ENCODE peak calls at places on chromosomes 6 and 20, in four cellular contexts. T is H1, S is body of pancreas, X is esophagus squamous epithelium. V is an unnamed sample.
A peak's percentile ranks its signal among the peaks of the same experiment; 100 is the strongest.

GRCh38 chr20:38973546-38974120 is 11.5 kb downstream of the DHX35 start:
- DNase-seq in S (peak; percentile 27), X (no peak), T (no peak), V (no peak)

GRCh38 chr6:72683797-72684196 is 61.9 kb downstream of the KCNQ5 start:
- DNase-seq in X (no peak), S (no peak), T (no peak), V (no peak)

GRCh38 chr20:48791014-48791413 is 36.8 kb downstream of the PREX1 start:
- DNase-seq in X (no peak), S (peak; percentile 56), T (no peak), V (peak; percentile 23)

GRCh38 chr6:30087876-30088275 is 12.3 kb upstream of the RNF39 start:
- DNase-seq in S (no peak), T (no peak), X (no peak), V (no peak)

GRCh38 chr6:285030-285771 is 7.1 kb upstream of the DUSP22 start:
- DNase-seq in X (no peak), T (no peak), S (no peak), V (no peak)

GRCh38 chr6:169162968-169163903 is 90.4 kb downstream of the THBS2 start:
- DNase-seq in T (no peak), S (no peak), X (no peak), V (no peak)

GRCh38 chr6:145569140-145569539 is 166.2 kb downstream of the EPM2A start:
- DNase-seq in T (no peak), X (no peak), S (no peak), V (no peak)

GRCh38 chr6:6699741-6700367 is 111.3 kb downstream of the LY86 start:
- DNase-seq in X (no peak), T (no peak), S (peak; percentile 84), V (peak; percentile 95)

GRCh38 chr6:135209803-135210202 is 28.7 kb downstream of the MYB start:
- DNase-seq in T (no peak), S (peak; percentile 11), X (no peak), V (no peak)

GRCh38 chr20:15675813-15676484 is 897.3 kb downstream of the KIF16B start:
- DNase-seq in T (no peak), S (no peak), X (no peak), V (no peak)

GRCh38 chr6:24883618-24884017 is 52.1 kb downstream of the RIPOR2 start:
- DNase-seq in T (no peak), X (no peak), S (no peak), V (no peak)

GRCh38 chr6:148747493-148748160 is 797 bp downstream of the UST start:
- DNase-seq in X (no peak), T (peak; percentile 84), S (peak; percentile 44), V (no peak)

GRCh38 chr20:58788896-58789295 is 61.8 kb downstream of the GNAS-AS1 start:
- DNase-seq in X (no peak), T (no peak), S (no peak), V (no peak)

GRCh38 chr6:138455746-138456392 is 43.4 kb downstream of the NHSL1 start:
- DNase-seq in S (peak; percentile 46), X (no peak), T (no peak), V (no peak)

GRCh38 chr6:44058617-44059358 is 68.5 kb downstream of the MRPL14 start:
- DNase-seq in S (peak; percentile 87), T (no peak), X (no peak), V (no peak)

GRCh38 chr6:62102387-62102786 is 183.6 kb downstream of the KHDRBS2 start:
- DNase-seq in X (no peak), S (no peak), T (no peak), V (no peak)

GRCh38 chr6:3776881-3777507 is 25.5 kb upstream of the PXDC1 start:
- DNase-seq in X (no peak), T (no peak), S (no peak), V (peak; percentile 21)

GRCh38 chr6:98295776-98296175 is 538.6 kb upstream of the POU3F2 start:
- DNase-seq in X (no peak), T (no peak), S (no peak), V (no peak)

GRCh38 chr6:75819776-75820487 is 70.9 kb downstream of the MYO6 start:
- DNase-seq in X (no peak), T (no peak), S (no peak), V (no peak)

GRCh38 chr20:49480236-49480635 is 2.2 kb downstream of the KCNB1 start:
- DNase-seq in S (no peak), T (no peak), X (no peak), V (no peak)

GRCh38 chr6:18360188-18360587 is 27.0 kb upstream of the RNF144B start:
- DNase-seq in X (no peak), S (no peak), T (no peak), V (no peak)

GRCh38 chr6:4728436-4728769 is 47.8 kb upstream of the CDYL start:
- DNase-seq in T (no peak), X (no peak), S (no peak), V (peak; percentile 54)

GRCh38 chr6:8237668-8238067 is 135.3 kb upstream of the EEF1E1 start:
- DNase-seq in X (no peak), T (no peak), S (no peak), V (no peak)

GRCh38 chr6:125220712-125221111 is 67.1 kb downstream of the TPD52L1 start:
- DNase-seq in S (peak; percentile 21), X (no peak), T (no peak), V (no peak)

GRCh38 chr6:1348675-1349074 is 36.8 kb downstream of the FOXQ1 start:
- DNase-seq in T (no peak), X (no peak), S (peak; percentile 16), V (no peak)

GRCh38 chr6:7052441-7052936 is 55.3 kb upstream of the RREB1 start:
- DNase-seq in T (peak; percentile 69), S (peak; percentile 75), X (no peak), V (peak; percentile 47)

DNA sequence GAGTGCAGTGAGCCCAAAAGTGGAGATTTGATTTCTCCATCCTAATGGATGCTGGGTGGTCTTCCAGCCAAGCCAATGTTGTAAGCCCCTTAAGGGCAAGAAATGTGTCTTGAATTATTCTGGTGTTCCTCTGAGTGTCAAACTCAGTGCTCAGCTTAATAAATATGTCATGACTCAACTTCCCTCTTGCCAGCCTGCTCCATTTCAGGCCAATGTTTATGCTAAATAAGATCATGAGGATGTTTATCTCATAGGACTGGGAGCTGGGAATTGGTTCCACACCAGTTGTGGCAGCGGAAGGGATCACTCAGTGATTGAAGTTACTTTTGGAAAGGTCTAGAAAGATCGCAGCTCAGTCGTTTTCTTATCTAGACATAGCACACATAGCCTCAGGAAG is 90.4 kb upstream of the ISM1 start:
- DNase-seq in S (no peak), X (no peak), T (no peak), V (no peak)
- TF ChIP-seq POLR2A in S (no peak), X (no peak), T (no peak), V (no peak)

DNA sequence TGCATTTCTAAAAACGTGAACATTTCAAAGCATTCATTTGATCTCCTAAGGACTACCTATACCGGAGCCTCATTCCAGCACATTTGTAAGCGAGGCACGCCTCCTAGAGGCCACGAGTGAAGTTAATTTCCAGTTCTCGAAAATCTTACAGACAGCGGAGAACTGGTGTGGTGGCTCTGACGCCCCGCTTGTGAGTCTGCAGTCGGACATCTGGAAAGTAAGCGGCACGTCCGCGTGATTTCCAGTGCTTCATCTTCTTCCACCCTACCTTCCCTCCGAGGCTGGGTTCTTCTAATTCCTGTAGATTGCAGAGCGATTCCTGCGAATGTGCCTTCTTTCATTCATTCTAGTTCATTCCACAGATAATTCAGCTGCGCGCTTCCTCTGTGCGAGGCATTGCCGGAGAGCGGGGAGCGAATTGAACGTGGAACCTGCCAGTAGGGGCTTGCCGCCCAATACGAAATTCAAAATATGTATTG is 810 bp upstream of the PRIM2 start:
- DNase-seq in S (peak; percentile 87), T (peak; percentile 81), X (peak; percentile 28), V (peak; percentile 92)
- TF ChIP-seq POLR2A in S (no peak), T (no peak), X (no peak), V (no peak)

GRCh38 chr6:33288942-33289783 is at the start of the genes PFDN6 and WDR46:
- DNase-seq in T (peak; percentile 84), X (no peak), S (peak; percentile 86), V (peak; percentile 94)
- TF ChIP-seq POLR2A in T (no peak), X (no peak), S (no peak), V (peak; percentile 77)

GRCh38 chr20:36624068-36624813 is 18.7 kb downstream of the RAB5IF start:
- DNase-seq in S (peak; percentile 40), T (no peak), X (no peak), V (peak; percentile 26)
- TF ChIP-seq POLR2A in S (no peak), T (no peak), X (no peak), V (no peak)

GRCh38 chr6:11607381-11607780 is 69.8 kb downstream of the TMEM170B start:
- DNase-seq in S (no peak), X (no peak), T (no peak), V (no peak)
- TF ChIP-seq POLR2A in S (no peak), X (no peak), T (no peak), V (no peak)

GRCh38 chr6:132085731-132086130 is 134.6 kb upstream of the CCN2 start:
- DNase-seq in X (no peak), T (no peak), S (no peak), V (no peak)
- TF ChIP-seq POLR2A in X (no peak), T (no peak), S (no peak), V (no peak)

GRCh38 chr6:16146028-16146427 is 17.1 kb downstream of the MYLIP start:
- DNase-seq in X (no peak), T (no peak), S (no peak), V (no peak)

GRCh38 chr6:16148498-16148897 is 19.6 kb downstream of the MYLIP start:
- DNase-seq in T (no peak), X (no peak), S (peak; percentile 77), V (no peak)

GRCh38 chr6:16150098-16150497 is 21.2 kb downstream of the MYLIP start:
- DNase-seq in X (no peak), T (no peak), S (no peak), V (no peak)

GRCh38 chr6:16146527-16146955 is 17.7 kb downstream of the MYLIP start:
- DNase-seq in S (peak; percentile 32), T (no peak), X (no peak), V (no peak)

DNA sequence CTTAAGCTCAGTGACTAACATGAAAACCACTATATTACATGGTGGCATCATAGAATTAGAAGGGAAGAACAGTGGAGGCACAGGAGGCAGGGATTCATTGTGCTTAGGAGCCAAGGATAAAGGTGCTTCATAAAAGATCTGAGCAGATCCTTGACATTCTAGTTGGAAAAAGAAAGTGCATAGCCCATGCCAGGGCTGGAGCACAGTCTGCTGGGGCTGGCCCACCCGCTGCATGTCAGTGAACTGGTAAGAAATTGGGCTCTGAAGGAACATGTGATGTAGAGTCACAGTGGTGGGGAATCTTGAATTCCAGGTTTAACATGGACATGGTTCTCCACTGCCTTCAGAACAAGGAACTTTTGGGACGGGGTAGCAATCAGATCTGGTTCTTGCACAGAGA is 20.4 kb downstream of the MYLIP start:
- DNase-seq in T (no peak), S (no peak), X (no peak), V (no peak)
- TF ChIP-seq POLR2A in T (no peak), S (no peak), X (no peak), V (no peak)

V was measured in erythroblast.